ENCODE peak calls at places on chromosomes 4 and X, in nine cellular contexts. H is foreskin fibroblast; L is NCI-H82; Q is adrenal gland; I is activated T-cell treated with anti-CD3 and anti-CD28 coated beads, Interleukin-2, amount 50 U/mL, for 72 hours; J is epithelial cell of esophagus; P is astrocyte of the spinal cord; K is CMK; V is naive thymus-derived CD8-positive, alpha-beta T cell. F is an unnamed sample.

GRCh38 chr4:155433636-155434360 is 57.0 kb upstream of the MAP9 start:
- DNase-seq in H (peak), L (no peak), Q (no peak), I (no peak), J (peak), P (peak), K (no peak), V (no peak), F (no peak)

GRCh38 chrX:136684120-136684519 is 36.2 kb downstream of the CD40LG start:
- DNase-seq in H (no peak), L (no peak), Q (no peak), I (no peak), J (no peak), P (no peak), K (no peak), V (no peak), F (no peak)

GRCh38 chr4:95409127-95409526 is 139.6 kb downstream of the UNC5C start:
- DNase-seq in H (no peak), L (no peak), Q (no peak), I (no peak), J (peak), P (peak), K (no peak), V (no peak), F (no peak)

GRCh38 chr4:6889736-6890324 is 19.8 kb upstream of the TBC1D14 start:
- DNase-seq in H (no peak), L (no peak), Q (no peak), I (no peak), J (no peak), P (no peak), K (no peak), V (no peak), F (no peak)

GRCh38 chrX:130282151-130282550 is 13.5 kb upstream of the ZNF280C start:
- DNase-seq in H (no peak), L (no peak), Q (no peak), I (no peak), J (peak), P (no peak), K (no peak), V (no peak), F (no peak)

GRCh38 chrX:151912780-151913179 is at the start of gene MAGEA4:
- DNase-seq in H (no peak), L (peak), Q (no peak), I (no peak), J (no peak), P (no peak), K (no peak), V (no peak), F (no peak)

GRCh38 chr4:5881340-5881739 is 11.5 kb downstream of the CRMP1 start:
- DNase-seq in H (no peak), L (no peak), Q (no peak), I (no peak), J (no peak), P (no peak), K (no peak), V (no peak), F (no peak)

GRCh38 chr4:142168181-142168580 is 531.8 kb downstream of the IL15 start:
- DNase-seq in H (no peak), L (no peak), Q (no peak), I (no peak), J (no peak), P (no peak), K (no peak), V (no peak), F (no peak)

GRCh38 chrX:134761788-134762187 is 103.5 kb upstream of the PLAC1 start:
- DNase-seq in H (no peak), L (peak), Q (no peak), I (peak), J (peak), P (no peak), K (no peak), V (no peak), F (no peak)

GRCh38 chr4:89410687-89411086 is 103.1 kb upstream of the GPRIN3 start:
- DNase-seq in H (peak), L (no peak), Q (no peak), I (no peak), J (peak), P (peak), K (no peak), V (no peak), F (no peak)

F was measured in B cell.